ENCODE peak calls at places on chromosomes 13 and 19, in four cellular contexts. O is activated CD4-positive, alpha-beta memory T cell treated with anti-CD3 and anti-CD28 coated beads, Interleukin-2, amount 10 ng/mL, durations not matched to agents 7 days and 5 days; F is activated gamma-delta T cell treated with Interleukin-2 at 50 U/mL for 16 hours; X is germinal center. V is an unnamed sample.

GRCh38 chr13:73293902-73294523 is 235.2 kb downstream of the KLF5 start:
- DNase-seq in O (no peak), F (no peak), X (no peak), V (no peak)

GRCh38 chr13:106390360-106390759 is 145.1 kb downstream of the EFNB2 start:
- DNase-seq in O (no peak), F (no peak), X (no peak), V (no peak)

GRCh38 chr13:49499889-49500660 is 4.3 kb downstream of the PHF11 start:
- DNase-seq in O (no peak), F (no peak), X (no peak), V (no peak)

GRCh38 chr13:113860051-113860471 is 3.8 kb downstream of the GAS6 start:
- DNase-seq in O (no peak), F (no peak), X (no peak), V (no peak)

GRCh38 chr19:3979289-3979673 is 6.0 kb downstream of the EEF2 start:
- DNase-seq in O (no peak), F (no peak), X (no peak), V (no peak)

GRCh38 chr19:38917921-38918491 is 6.0 kb upstream of the CCER2 start:
- DNase-seq in O (no peak), F (no peak), X (no peak), V (no peak)

GRCh38 chr13:110869805-110870706 is 44.8 kb downstream of the ANKRD10 start:
- DNase-seq in O (peak), F (no peak), X (no peak), V (no peak)

GRCh38 chr13:113502686-113503085 is 12.2 kb upstream of the DCUN1D2 start:
- DNase-seq in O (no peak), F (no peak), X (no peak), V (no peak)

GRCh38 chr19:29001006-29001921 is 211.7 kb downstream of the UQCRFS1 start:
- DNase-seq in O (no peak), F (no peak), X (no peak), V (no peak)

GRCh38 chr19:12521996-12522395 is 29.3 kb downstream of the ZNF564 start:
- DNase-seq in O (peak), F (no peak), X (no peak), V (no peak)

GRCh38 chr19:32324631-32325215 is 20.7 kb upstream of the ZNF507 start:
- DNase-seq in O (no peak), F (no peak), X (no peak), V (no peak)